ENCODE peak calls at places on chromosomes 6 and 20, in eight cellular contexts. C, U, I, O, M, W, F and N are unnamed samples.

GRCh38 chr20:4187147-4187546 is 171.8 kb upstream of the RNF24 start:
- DNase-seq in C (no peak), W (no peak), F (no peak), M (no peak), U (no peak), O (no peak), I (no peak), N (no peak)

GRCh38 chr6:135488023-135488422 is 9.5 kb downstream of the AHI1 start:
- DNase-seq in O (no peak), U (no peak), C (no peak), I (no peak), W (no peak), M (no peak), F (peak; percentile 23), N (no peak)

GRCh38 chr6:98118357-98119045 is 715.9 kb upstream of the POU3F2 start:
- DNase-seq in C (no peak), I (peak; percentile 31), F (no peak), U (no peak), O (no peak), W (no peak), M (no peak), N (no peak)

GRCh38 chr20:51095755-51096509 is 73.0 kb upstream of the KCNG1 start:
- DNase-seq in W (no peak), I (peak; percentile 62), C (no peak), M (no peak), O (no peak), F (no peak), U (no peak), N (no peak)

GRCh38 chr6:149544646-149545257 is 1.1 kb downstream of the PPIL4 start:
- DNase-seq in M (no peak), F (peak; percentile 24), O (no peak), C (no peak), U (no peak), W (no peak), I (no peak), N (no peak)

GRCh38 chr20:37090357-37090871 is 5.4 kb downstream of the RBL1 start:
- DNase-seq in U (no peak), W (no peak), F (no peak), I (no peak), O (no peak), M (no peak), C (no peak), N (no peak)

GRCh38 chr6:34969662-34970265 is 80.7 kb downstream of the ANKS1A start:
- DNase-seq in C (no peak), W (no peak), O (no peak), F (peak; percentile 54), U (no peak), M (peak; percentile 9), I (no peak), N (no peak)

GRCh38 chr6:6546318-6547110 is 42.0 kb upstream of the LY86 start:
- DNase-seq in W (no peak), I (peak; percentile 76), O (no peak), C (peak; percentile 35), F (peak; percentile 19), M (no peak), U (no peak), N (no peak)

GRCh38 chr20:53934421-53935352 is 135.7 kb downstream of the BCAS1 start:
- DNase-seq in U (no peak), O (peak; percentile 26), F (peak; percentile 78), M (no peak), C (peak; percentile 35), W (no peak), I (peak; percentile 53), N (no peak)

GRCh38 chr6:109660526-109660925 is 30.5 kb downstream of the AK9 start:
- DNase-seq in M (no peak), O (no peak), C (no peak), W (no peak), I (no peak), F (peak; percentile 52), U (no peak), N (no peak)

GRCh38 chr20:20406306-20406705 is 38.4 kb downstream of the INSM1 start:
- DNase-seq in F (no peak), W (no peak), C (no peak), U (no peak), O (no peak), I (no peak), M (no peak), N (no peak)

GRCh38 chr6:160135922-160136655 is 14.5 kb downstream of the SLC22A1 start:
- DNase-seq in F (no peak), M (no peak), O (peak; percentile 36), U (peak; percentile 50), W (no peak), I (no peak), C (no peak), N (no peak)

GRCh38 chr6:26296857-26297648 is 67.9 kb upstream of the BTN3A2 start:
- DNase-seq in U (no peak), M (no peak), I (no peak), F (peak; percentile 68), O (no peak), W (no peak), C (no peak), N (no peak)
- H3K27ac ChIP-seq in U (no peak overlapping the region), M (peak overlapping the region; percentile 79), I (no peak overlapping the region), F (peak overlapping the region; percentile 66), O (no peak overlapping the region), W (no peak overlapping the region), C (no peak overlapping the region), N (no peak overlapping the region)

GRCh38 chr6:43702522-43703440 is 15.2 kb upstream of the MRPS18A start:
- DNase-seq in U (peak; percentile 98), O (peak; percentile 96), I (peak; percentile 98), F (peak; percentile 77), W (peak; percentile 94), M (peak; percentile 55), C (peak; percentile 95), N (no peak)
- H3K27ac ChIP-seq in U (peak overlapping the region; percentile 79), O (peak overlapping the region; percentile 71), I (peak overlapping the region; percentile 94), F (no peak overlapping the region), W (peak overlapping the region; percentile 75), M (peak overlapping the region; percentile 73), C (peak overlapping the region; percentile 95), N (peak overlapping the region; percentile 8)

GRCh38 chr6:37259191-37259590 is 1.2 kb upstream of the TMEM217 start:
- DNase-seq in U (no peak), M (no peak), I (no peak), F (peak; percentile 61), C (no peak), O (no peak), W (no peak), N (no peak)
- H3K27ac ChIP-seq in U (no peak overlapping the region), M (peak overlapping the region; percentile 97), I (no peak overlapping the region), F (peak overlapping the region; percentile 88), C (no peak overlapping the region), O (no peak overlapping the region), W (no peak overlapping the region), N (no peak overlapping the region)

DNA sequence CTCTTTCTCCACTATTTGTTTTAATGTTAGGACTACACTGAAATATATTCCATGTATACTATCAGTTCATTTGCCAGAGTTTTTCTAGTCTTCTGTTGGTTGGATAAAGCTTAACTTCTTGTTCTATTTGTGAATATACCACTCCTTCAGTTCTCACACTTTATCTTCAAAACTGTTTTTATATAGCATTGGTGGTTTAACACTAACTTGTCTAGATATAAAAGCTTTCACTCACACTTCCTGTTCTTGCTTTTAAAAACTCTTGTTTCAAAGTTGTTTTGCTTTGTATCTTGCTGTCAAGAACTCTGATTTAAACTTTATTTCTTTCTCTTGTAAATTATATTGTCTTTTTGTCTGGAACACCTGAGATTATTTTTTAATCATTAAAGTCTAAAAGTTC is 226.8 kb upstream of the TENT5A start:
- DNase-seq in I (no peak), M (no peak), C (no peak), W (no peak), F (no peak), O (no peak), U (no peak), N (no peak)
- H3K27ac ChIP-seq in I (no peak overlapping the region), M (no peak overlapping the region), C (no peak overlapping the region), W (no peak overlapping the region), F (no peak overlapping the region), O (no peak overlapping the region), U (no peak overlapping the region), N (no peak overlapping the region)

GRCh38 chr6:28267695-28268059 is 734 bp downstream of the ZSCAN26 start:
- DNase-seq in W (no peak), O (no peak), C (no peak), F (no peak), U (no peak), I (no peak), M (no peak), N (no peak)
- H3K27ac ChIP-seq in W (peak overlapping the region; percentile 65), O (peak overlapping the region; percentile 61), C (no peak overlapping the region), F (peak overlapping the region; percentile 70), U (peak overlapping the region; percentile 87), I (peak overlapping the region; percentile 92), M (peak overlapping the region; percentile 72), N (peak overlapping the region; percentile 73)

GRCh38 chr6:2244261-2245102 is 923 bp downstream of the GMDS start:
- DNase-seq in F (peak; percentile 41), W (peak; percentile 43), I (peak; percentile 75), M (no peak), U (no peak), O (no peak), C (peak; percentile 37), N (peak; percentile 33)
- H3K27ac ChIP-seq in F (peak overlapping the region; percentile 63), W (peak overlapping the region; percentile 94), I (no peak overlapping the region), M (peak overlapping the region; percentile 92), U (peak overlapping the region; percentile 93), O (peak overlapping the region; percentile 96), C (no peak overlapping the region), N (peak overlapping the region; percentile 80)

GRCh38 chr6:150773969-150774368 is 91.5 kb upstream of the MTHFD1L start:
- DNase-seq in M (no peak), U (no peak), F (no peak), C (no peak), O (no peak), I (no peak), W (no peak), N (no peak)

GRCh38 chr6:150770631-150771030 is 94.9 kb upstream of the MTHFD1L start:
- DNase-seq in U (no peak), C (no peak), W (no peak), I (no peak), O (no peak), M (no peak), F (no peak), N (no peak)

GRCh38 chr6:150777731-150778130 is 87.8 kb upstream of the MTHFD1L start:
- DNase-seq in U (no peak), C (no peak), W (no peak), F (no peak), O (no peak), M (no peak), I (no peak), N (no peak)

GRCh38 chr6:150775400-150775799 is 90.1 kb upstream of the MTHFD1L start:
- DNase-seq in O (no peak), C (no peak), I (no peak), W (no peak), U (no peak), M (no peak), F (peak; percentile 67), N (no peak)

DNA sequence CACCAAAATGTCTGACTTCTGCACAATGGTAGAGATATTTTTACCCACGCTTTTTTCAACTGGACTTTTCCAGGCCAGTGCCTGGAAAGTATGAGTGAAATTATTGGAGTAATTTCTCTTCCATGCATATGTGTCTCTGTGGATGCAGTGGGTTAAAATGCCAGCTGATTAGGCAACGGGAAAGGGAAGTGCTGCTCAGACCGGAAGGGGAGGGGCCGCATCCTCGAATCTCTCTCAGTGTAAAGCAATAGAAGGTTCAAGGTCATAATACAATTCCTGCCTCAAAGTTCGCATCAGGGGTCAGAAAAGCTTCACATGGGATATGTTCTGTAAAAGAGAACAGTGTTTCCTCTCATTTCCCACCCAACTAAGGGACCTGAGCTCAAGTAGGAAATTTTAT is 89.7 kb upstream of the MTHFD1L start:
- DNase-seq in F (no peak), O (no peak), U (no peak), M (no peak), C (peak; percentile 20), W (no peak), I (no peak), N (no peak)
- H3K27ac ChIP-seq in F (peak overlapping the region; percentile 14), O (no peak overlapping the region), U (no peak overlapping the region), M (no peak overlapping the region), C (no peak overlapping the region), W (no peak overlapping the region), I (no peak overlapping the region), N (no peak overlapping the region)

GRCh38 chr20:62703853-62704228 is 4.8 kb upstream of the NTSR1 start:
- DNase-seq in U (no peak), F (no peak), O (no peak), M (no peak), C (no peak), I (no peak), W (no peak), N (no peak)
- H3K27ac ChIP-seq in U (no peak overlapping the region), F (no peak overlapping the region), O (no peak overlapping the region), M (peak overlapping the region; percentile 54), C (no peak overlapping the region), I (no peak overlapping the region), W (no peak overlapping the region), N (no peak overlapping the region)